ENCODE peak calls at places on chromosomes 13 and 19, in seven cellular contexts. V is Right ventricle myocardium superior; R is activated CD4-positive, alpha-beta T cell treated with anti-CD3 and anti-CD28 coated beads for 48 hours; J is naive thymus-derived CD8-positive, alpha-beta T cell; W is H4; P is ACHN; A is mucosa of gallbladder. Y is an unnamed sample.

GRCh38 chr13:36057041-36057440 is 74.1 kb downstream of the DCLK1 start:
- DNase-seq in V (no peak), R (no peak), J (no peak), W (no peak), P (peak; percentile 15), A (no peak), Y (no peak)

GRCh38 chr13:44407379-44407778 is 33.8 kb downstream of the SERP2 start:
- DNase-seq in V (no peak), R (no peak), J (no peak), W (no peak), P (no peak), A (no peak), Y (peak; percentile 13)

GRCh38 chr19:48728882-48729645 is 9.5 kb upstream of the MAMSTR start:
- DNase-seq in V (no peak), R (no peak), J (no peak), W (no peak), P (no peak), A (no peak), Y (no peak)

GRCh38 chr13:99855516-99855915 is 116.1 kb downstream of the ZIC5 start:
- DNase-seq in V (no peak), R (no peak), J (no peak), W (no peak), P (no peak), A (no peak), Y (no peak)

GRCh38 chr19:40388486-40388885 is 1.5 kb downstream of the HIPK4 start:
- DNase-seq in V (no peak), R (no peak), J (no peak), W (no peak), P (no peak), A (no peak), Y (no peak)

GRCh38 chr19:1447944-1448343 is 2.0 kb upstream of the APC2 start:
- DNase-seq in V (no peak), R (no peak), J (no peak), W (no peak), P (no peak), A (no peak), Y (no peak)

GRCh38 chr13:42991892-42992584 is at the start of gene EPSTI1:
- DNase-seq in V (peak; percentile 83), R (peak; percentile 83), J (peak; percentile 82), W (peak; percentile 25), P (peak; percentile 55), A (peak; percentile 66), Y (no peak)

GRCh38 chr13:88622362-88622973 is 951.3 kb downstream of the SLITRK5 start:
- DNase-seq in V (no peak), R (peak; percentile 6), J (peak; percentile 21), W (no peak), P (no peak), A (no peak), Y (no peak)

GRCh38 chr13:43744630-43745029 is 42.1 kb downstream of the ENOX1 start:
- DNase-seq in V (no peak), R (no peak), J (no peak), W (no peak), P (no peak), A (no peak), Y (no peak)

GRCh38 chr19:43738780-43739211 is 16.0 kb downstream of the SMG9 start:
- DNase-seq in V (no peak), R (no peak), J (no peak), W (no peak), P (no peak), A (peak; percentile 68), Y (no peak)

GRCh38 chr19:41518141-41518540 is 57.8 kb upstream of the CEACAM21 start:
- DNase-seq in V (no peak), R (no peak), J (no peak), W (no peak), P (no peak), A (no peak), Y (no peak)

GRCh38 chr13:52739468-52740071 is at the start of gene CNMD:
- DNase-seq in V (no peak), R (no peak), J (no peak), W (no peak), P (no peak), A (no peak), Y (no peak)

GRCh38 chr13:73803997-73804396 is 330.2 kb downstream of the KLF12 start:
- DNase-seq in V (no peak), R (no peak), J (no peak), W (no peak), P (no peak), A (no peak), Y (no peak)

GRCh38 chr13:100440756-100441421 is 147.7 kb downstream of the GGACT start:
- DNase-seq in V (no peak), R (no peak), J (no peak), W (no peak), P (peak; percentile 82), A (no peak), Y (no peak)

GRCh38 chr13:33633701-33634525 is 184.0 kb upstream of the RFC3 start:
- DNase-seq in V (no peak), R (no peak), J (no peak), W (no peak), P (no peak), A (no peak), Y (no peak)

GRCh38 chr13:75357576-75358295 is 124.2 kb downstream of the TBC1D4 start:
- DNase-seq in V (no peak), R (peak; percentile 67), J (peak; percentile 52), W (peak; percentile 72), P (peak; percentile 83), A (no peak), Y (no peak)

GRCh38 chr13:97004096-97004876 is 10.0 kb upstream of the OXGR1 start:
- DNase-seq in V (no peak), R (no peak), J (no peak), W (peak; percentile 19), P (no peak), A (no peak), Y (no peak)

Y was measured in ascending aorta.